ENCODE peak calls at places on chromosomes 16 and 17, in four cellular contexts. One of them, this sample, is unnamed. For H3K9me1, the result is how much of the 10 kb centered on the place peaks cover.

GRCh38 chr16:13856811-13857511 is 63.0 kb upstream of the ERCC4 start:
- DNase-seq in IMR-90: no peak
- DNase-seq in K562: no peak
- DNase-seq in endothelial cell of umbilical vein: no peak
- DNase-seq in this sample: no peak

GRCh38 chr17:40453881-40454630 is 10.8 kb downstream of the IGFBP4 start:
- DNase-seq in K562: no peak
- DNase-seq in endothelial cell of umbilical vein: no peak
- DNase-seq in IMR-90: peak
- DNase-seq in this sample: no peak

GRCh38 chr16:30438835-30439234 is 6.8 kb downstream of the SEPHS2 start:
- DNase-seq in endothelial cell of umbilical vein: no peak
- DNase-seq in IMR-90: no peak
- DNase-seq in K562: no peak
- DNase-seq in this sample: no peak

GRCh38 chr17:3222505-3222904 is 15.0 kb downstream of the OR1A1 start:
- DNase-seq in endothelial cell of umbilical vein: no peak
- DNase-seq in K562: no peak
- DNase-seq in IMR-90: no peak
- DNase-seq in this sample: no peak

GRCh38 chr17:32264140-32264799 is 1.4 kb upstream of the RHBDL3 start:
- DNase-seq in K562: no peak
- DNase-seq in endothelial cell of umbilical vein: no peak
- DNase-seq in IMR-90: no peak
- DNase-seq in this sample: no peak

GRCh38 chr17:21289902-21290571 is 5.5 kb downstream of the MAP2K3 start:
- DNase-seq in K562: no peak
- DNase-seq in IMR-90: no peak
- DNase-seq in endothelial cell of umbilical vein: no peak
- DNase-seq in this sample: no peak

GRCh38 chr17:39979021-39979660 is 1.5 kb upstream of the PSMD3 start:
- DNase-seq in K562: no peak
- DNase-seq in IMR-90: peak
- DNase-seq in endothelial cell of umbilical vein: no peak
- DNase-seq in this sample: peak

GRCh38 chr17:16987830-16988601 is 16.1 kb upstream of the TNFRSF13B start:
- DNase-seq in IMR-90: peak
- DNase-seq in K562: peak
- DNase-seq in endothelial cell of umbilical vein: no peak
- DNase-seq in this sample: peak

GRCh38 chr16:58046936-58047335 is 21.4 kb downstream of the MMP15 start:
- DNase-seq in IMR-90: no peak
- DNase-seq in K562: no peak
- DNase-seq in endothelial cell of umbilical vein: no peak
- DNase-seq in this sample: no peak

GRCh38 chr17:42133461-42134041 is 10.9 kb downstream of the HSPB9 start:
- DNase-seq in endothelial cell of umbilical vein: no peak
- DNase-seq in K562: no peak
- DNase-seq in IMR-90: no peak
- DNase-seq in this sample: no peak

GRCh38 chr16:56269276-56269675 is 78.0 kb downstream of the GNAO1 start:
- DNase-seq in endothelial cell of umbilical vein: no peak
- DNase-seq in K562: no peak
- DNase-seq in IMR-90: no peak
- DNase-seq in this sample: no peak

GRCh38 chr16:56268799-56269198 is 77.5 kb downstream of the GNAO1 start:
- DNase-seq in IMR-90: no peak
- DNase-seq in endothelial cell of umbilical vein: no peak
- DNase-seq in K562: no peak
- DNase-seq in this sample: no peak

GRCh38 chr16:56266981-56267607 is 75.8 kb downstream of the GNAO1 start:
- DNase-seq in K562: no peak
- DNase-seq in IMR-90: no peak
- DNase-seq in endothelial cell of umbilical vein: no peak
- DNase-seq in this sample: no peak

GRCh38 chr16:56265746-56266145 is 74.5 kb downstream of the GNAO1 start:
- DNase-seq in IMR-90: no peak
- DNase-seq in endothelial cell of umbilical vein: no peak
- DNase-seq in K562: no peak
- DNase-seq in this sample: no peak

GRCh38 chr16:56267888-56268287 is 76.6 kb downstream of the GNAO1 start:
- DNase-seq in IMR-90: no peak
- DNase-seq in endothelial cell of umbilical vein: no peak
- DNase-seq in K562: no peak
- DNase-seq in this sample: no peak
- H3K4me3 ChIP-seq in IMR-90: no peak
- H3K4me3 ChIP-seq in endothelial cell of umbilical vein: no peak
- H3K4me3 ChIP-seq in K562: no peak
- H3K4me3 ChIP-seq in this sample: no peak

DNA sequence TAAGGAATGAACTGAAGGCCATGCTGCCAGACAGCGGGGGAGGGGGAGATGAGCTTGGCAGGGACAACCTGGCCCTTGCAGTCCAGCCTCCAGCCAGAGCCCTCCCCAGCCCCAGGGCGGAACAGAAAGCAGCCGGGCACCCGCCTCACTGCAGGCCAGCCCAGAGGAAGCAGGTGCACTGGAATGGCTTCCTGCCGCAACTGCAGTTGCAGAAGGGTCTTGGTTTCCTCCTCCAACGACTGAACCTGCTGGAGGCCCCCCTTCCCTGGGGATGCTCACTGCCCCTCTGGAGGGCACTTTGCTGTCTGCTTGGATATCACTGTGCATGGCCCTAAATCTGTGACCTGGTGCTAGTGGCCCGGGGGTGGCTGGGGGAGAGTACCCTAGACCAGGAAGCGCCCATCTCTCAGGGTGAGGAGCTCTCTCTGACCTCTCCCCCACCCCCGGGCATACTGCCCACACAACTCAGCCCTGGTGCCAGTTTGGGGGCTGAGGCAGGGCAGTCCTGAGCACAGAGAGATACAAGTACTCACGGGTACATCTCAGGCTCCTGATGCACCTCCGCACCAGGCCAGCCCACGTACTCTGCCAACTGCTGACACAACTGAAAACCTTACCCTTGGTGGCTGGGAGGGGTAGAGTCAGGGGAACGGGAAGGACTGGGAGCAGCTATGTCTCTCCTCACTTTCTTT is 41.1 kb downstream of the MYO18A start:
- DNase-seq in K562: no peak
- DNase-seq in IMR-90: no peak
- DNase-seq in endothelial cell of umbilical vein: no peak
- DNase-seq in this sample: no peak
- H3K27ac ChIP-seq in K562: no peak
- H3K27ac ChIP-seq in IMR-90: no peak
- H3K27ac ChIP-seq in endothelial cell of umbilical vein: no peak
- H3K27ac ChIP-seq in this sample: peak

DNA sequence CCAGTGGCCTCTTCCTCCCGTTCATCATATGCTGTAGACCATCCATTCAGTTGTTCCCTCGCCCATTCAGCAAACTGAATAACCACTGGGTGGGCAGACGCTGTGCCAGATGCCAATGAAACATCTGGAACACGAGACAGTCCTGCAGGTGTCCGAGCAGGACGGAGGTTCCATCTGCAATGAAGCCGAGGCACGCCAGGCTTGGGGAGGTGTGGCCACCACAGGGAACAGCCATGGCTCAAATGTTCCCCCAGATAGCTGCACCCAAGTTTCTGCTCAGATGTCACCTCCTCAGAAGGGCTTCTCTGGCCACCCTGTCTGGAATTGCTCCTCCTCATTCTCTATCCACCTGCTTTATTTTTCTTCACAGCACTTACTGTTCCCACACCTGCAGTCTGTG is 30.5 kb downstream of the UBE2O start:
- DNase-seq in endothelial cell of umbilical vein: no peak
- DNase-seq in K562: no peak
- DNase-seq in IMR-90: no peak
- DNase-seq in this sample: no peak
- H3K9me1 ChIP-seq in endothelial cell of umbilical vein: under half
- H3K9me1 ChIP-seq in K562: under half
- H3K9me1 ChIP-seq in IMR-90: under half
- H3K9me1 ChIP-seq in this sample: under half

DNA sequence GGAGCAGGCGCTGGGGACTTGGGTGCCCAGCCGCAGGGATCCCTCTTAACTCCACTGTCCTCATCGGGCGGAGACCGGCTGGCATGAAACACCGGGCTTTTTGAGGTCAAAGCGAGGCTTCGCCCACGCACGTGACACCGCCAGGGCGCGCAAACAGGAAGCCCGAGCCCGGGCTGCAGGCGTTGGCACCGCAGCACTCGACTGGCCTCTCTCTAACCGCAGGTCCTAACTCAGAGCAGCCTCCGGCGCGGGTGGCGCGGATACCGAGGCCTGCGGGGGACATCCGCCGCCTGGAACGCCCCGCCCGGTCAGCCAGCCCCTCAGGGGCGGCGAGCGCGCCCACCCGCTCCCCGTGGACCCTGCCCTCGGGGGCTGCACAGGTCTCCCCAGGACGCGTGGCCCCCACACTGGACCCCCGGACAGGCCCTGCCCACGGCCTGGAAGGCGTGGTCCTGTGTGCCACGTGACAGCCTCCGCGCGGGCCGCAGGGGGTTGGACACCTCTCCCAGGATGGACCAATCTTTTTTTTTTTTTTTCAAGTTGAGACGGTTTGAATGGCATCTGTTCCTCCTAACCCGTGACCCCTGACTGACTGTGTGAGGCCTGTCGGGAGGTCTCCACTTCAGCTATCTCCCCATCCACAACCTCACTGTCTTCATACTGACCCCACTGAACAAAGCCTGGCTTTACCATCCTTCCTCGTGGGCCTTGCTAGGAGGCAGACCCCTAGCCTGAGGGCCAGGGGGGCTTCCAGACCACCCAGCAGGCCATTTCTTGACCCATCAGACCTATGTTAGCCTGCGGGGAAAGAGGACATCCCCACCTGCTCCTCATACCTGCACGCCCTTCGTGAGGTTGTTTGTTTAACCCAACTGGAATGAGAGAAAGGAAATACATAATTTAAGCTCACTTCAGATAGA is 8.4 kb upstream of the SLC47A2 start:
- DNase-seq in K562: no peak
- DNase-seq in IMR-90: no peak
- DNase-seq in endothelial cell of umbilical vein: peak
- DNase-seq in this sample: no peak
- H3K4me3 ChIP-seq in K562: no peak
- H3K4me3 ChIP-seq in IMR-90: no peak
- H3K4me3 ChIP-seq in endothelial cell of umbilical vein: peak
- H3K4me3 ChIP-seq in this sample: peak